ENCODE peak calls at places on chromosome 12, in eight cellular contexts. B is mucosa of descending colon; T is Caki2; C is stimulated activated CD4-positive, alpha-beta T cell treated with anti-CD3 and anti-CD28 coated beads, TNF-alpha, amount 100 ng/mL, for 48 hours; K is AG04449; G is astrocyte of the spinal cord; Q is naive thymus-derived CD4-positive, alpha-beta T cell; E is epithelial cell of proximal tubule. O is an unnamed sample.

GRCh38 chr12:42763682-42764081 is 174.1 kb upstream of the PRICKLE1 start:
- DNase-seq in B (no peak), Q (no peak), E (no peak), C (no peak), K (no peak), T (no peak), G (no peak), O (no peak)

GRCh38 chr12:116280590-116281290 is 3.2 kb upstream of the MED13L start:
- DNase-seq in Q (no peak), T (no peak), C (no peak), B (no peak), E (no peak), G (no peak), K (no peak), O (no peak)

GRCh38 chr12:119594399-119594730 is 791 bp downstream of the TMEM233 start:
- DNase-seq in C (no peak), Q (no peak), T (no peak), E (no peak), B (no peak), K (no peak), G (peak), O (no peak)

GRCh38 chr12:124678421-124678893 is 111.0 kb upstream of the NCOR2 start:
- DNase-seq in Q (no peak), E (no peak), B (no peak), T (peak), G (no peak), C (no peak), K (no peak), O (no peak)

GRCh38 chr12:28320353-28320752 is 130.1 kb downstream of the CCDC91 start:
- DNase-seq in G (no peak), T (no peak), K (no peak), E (no peak), C (no peak), Q (no peak), B (no peak), O (no peak)

GRCh38 chr12:111441107-111441928 is 35.6 kb downstream of the SH2B3 start:
- DNase-seq in G (no peak), B (no peak), E (no peak), K (no peak), T (no peak), Q (no peak), C (no peak), O (no peak)

GRCh38 chr12:93979189-93979588 is 169.2 kb upstream of the PLXNC1 start:
- DNase-seq in Q (peak), B (no peak), C (no peak), G (peak), K (no peak), E (no peak), T (no peak), O (no peak)

GRCh38 chr12:53973093-53974042 is at the start of gene HOXC11:
- DNase-seq in K (no peak), G (no peak), B (no peak), Q (no peak), C (no peak), E (no peak), T (no peak), O (no peak)

GRCh38 chr12:84174115-84174514 is 738.5 kb downstream of the SLC6A15 start:
- DNase-seq in C (no peak), K (no peak), Q (no peak), B (no peak), E (no peak), G (no peak), T (no peak), O (no peak)